ENCODE peak calls at places on chromosomes 3 and 15, in ten cellular contexts. One of them, this sample, is unnamed.

GRCh38 chr15:47475336-47475735 is 242.0 kb upstream of the SEMA6D start:
- DNase-seq in Panc1: no peak
- DNase-seq in NT2/D1: no peak
- DNase-seq in tibial artery: no peak
- DNase-seq in right cardiac atrium: no peak
- DNase-seq in cardiac muscle cell: no peak
- DNase-seq in left ventricle myocardium inferior: no peak
- DNase-seq in GM12878: no peak
- DNase-seq in upper lobe of right lung: no peak
- DNase-seq in heart right ventricle: no peak
- DNase-seq in this sample: no peak

GRCh38 chr3:37287776-37288175 is 113.4 kb upstream of the LRRFIP2 start:
- DNase-seq in right cardiac atrium: no peak
- DNase-seq in upper lobe of right lung: no peak
- DNase-seq in GM12878: no peak
- DNase-seq in NT2/D1: no peak
- DNase-seq in left ventricle myocardium inferior: no peak
- DNase-seq in tibial artery: no peak
- DNase-seq in Panc1: no peak
- DNase-seq in cardiac muscle cell: no peak
- DNase-seq in heart right ventricle: no peak
- DNase-seq in this sample: no peak

GRCh38 chr3:61875073-61875472 is 313.7 kb downstream of the PTPRG start:
- DNase-seq in Panc1: no peak
- DNase-seq in NT2/D1: peak; percentile 60
- DNase-seq in upper lobe of right lung: no peak
- DNase-seq in GM12878: no peak
- DNase-seq in cardiac muscle cell: peak; percentile 70
- DNase-seq in left ventricle myocardium inferior: no peak
- DNase-seq in right cardiac atrium: no peak
- DNase-seq in tibial artery: no peak
- DNase-seq in heart right ventricle: no peak
- DNase-seq in this sample: no peak

GRCh38 chr15:45471151-45471550 is 51.4 kb downstream of the SLC30A4 start:
- DNase-seq in tibial artery: no peak
- DNase-seq in cardiac muscle cell: no peak
- DNase-seq in right cardiac atrium: no peak
- DNase-seq in left ventricle myocardium inferior: no peak
- DNase-seq in NT2/D1: no peak
- DNase-seq in upper lobe of right lung: no peak
- DNase-seq in Panc1: no peak
- DNase-seq in heart right ventricle: no peak
- DNase-seq in GM12878: no peak
- DNase-seq in this sample: no peak

GRCh38 chr15:76401285-76401684 is 64.7 kb downstream of the ISL2 start:
- DNase-seq in NT2/D1: no peak
- DNase-seq in cardiac muscle cell: peak; percentile 4
- DNase-seq in Panc1: no peak
- DNase-seq in tibial artery: no peak
- DNase-seq in right cardiac atrium: no peak
- DNase-seq in upper lobe of right lung: no peak
- DNase-seq in heart right ventricle: no peak
- DNase-seq in GM12878: no peak
- DNase-seq in left ventricle myocardium inferior: no peak
- DNase-seq in this sample: no peak

GRCh38 chr3:181009225-181009624 is 19.7 kb upstream of the DNAJC19 start:
- DNase-seq in NT2/D1: no peak
- DNase-seq in cardiac muscle cell: no peak
- DNase-seq in right cardiac atrium: no peak
- DNase-seq in GM12878: no peak
- DNase-seq in heart right ventricle: no peak
- DNase-seq in upper lobe of right lung: no peak
- DNase-seq in Panc1: no peak
- DNase-seq in tibial artery: no peak
- DNase-seq in left ventricle myocardium inferior: no peak
- DNase-seq in this sample: no peak

GRCh38 chr3:53229171-53229570 is 26.7 kb downstream of the TKT start:
- DNase-seq in heart right ventricle: no peak
- DNase-seq in GM12878: no peak
- DNase-seq in cardiac muscle cell: no peak
- DNase-seq in Panc1: no peak
- DNase-seq in right cardiac atrium: peak; percentile 15
- DNase-seq in tibial artery: no peak
- DNase-seq in NT2/D1: no peak
- DNase-seq in upper lobe of right lung: peak; percentile 32
- DNase-seq in left ventricle myocardium inferior: no peak
- DNase-seq in this sample: no peak

GRCh38 chr3:45191924-45192417 is 34.1 kb downstream of the TMEM158 start:
- DNase-seq in GM12878: no peak
- DNase-seq in NT2/D1: no peak
- DNase-seq in tibial artery: no peak
- DNase-seq in right cardiac atrium: no peak
- DNase-seq in cardiac muscle cell: no peak
- DNase-seq in left ventricle myocardium inferior: no peak
- DNase-seq in Panc1: no peak
- DNase-seq in upper lobe of right lung: no peak
- DNase-seq in heart right ventricle: no peak
- DNase-seq in this sample: no peak

GRCh38 chr15:42858999-42859789 is 61.4 kb downstream of the TTBK2 start:
- DNase-seq in NT2/D1: no peak
- DNase-seq in tibial artery: no peak
- DNase-seq in left ventricle myocardium inferior: no peak
- DNase-seq in upper lobe of right lung: no peak
- DNase-seq in cardiac muscle cell: no peak
- DNase-seq in right cardiac atrium: no peak
- DNase-seq in Panc1: no peak
- DNase-seq in GM12878: no peak
- DNase-seq in heart right ventricle: no peak
- DNase-seq in this sample: no peak

GRCh38 chr3:106518516-106518915 is 649.7 kb upstream of the CBLB start:
- DNase-seq in GM12878: no peak
- DNase-seq in right cardiac atrium: no peak
- DNase-seq in heart right ventricle: no peak
- DNase-seq in tibial artery: no peak
- DNase-seq in left ventricle myocardium inferior: no peak
- DNase-seq in upper lobe of right lung: no peak
- DNase-seq in Panc1: no peak
- DNase-seq in NT2/D1: no peak
- DNase-seq in cardiac muscle cell: peak; percentile 28
- DNase-seq in this sample: no peak

GRCh38 chr3:29071077-29071634 is 209.7 kb upstream of the RBMS3 start:
- DNase-seq in left ventricle myocardium inferior: no peak
- DNase-seq in tibial artery: no peak
- DNase-seq in heart right ventricle: no peak
- DNase-seq in GM12878: no peak
- DNase-seq in upper lobe of right lung: no peak
- DNase-seq in NT2/D1: no peak
- DNase-seq in Panc1: no peak
- DNase-seq in cardiac muscle cell: peak; percentile 16
- DNase-seq in right cardiac atrium: no peak
- DNase-seq in this sample: no peak

GRCh38 chr3:84959470-84960380 is 936 bp downstream of the CADM2 start:
- DNase-seq in tibial artery: no peak
- DNase-seq in GM12878: no peak
- DNase-seq in NT2/D1: peak; percentile 46
- DNase-seq in right cardiac atrium: no peak
- DNase-seq in Panc1: no peak
- DNase-seq in cardiac muscle cell: no peak
- DNase-seq in upper lobe of right lung: no peak
- DNase-seq in left ventricle myocardium inferior: no peak
- DNase-seq in heart right ventricle: no peak
- DNase-seq in this sample: no peak

GRCh38 chr3:134771962-134772361 is 23.1 kb upstream of the EPHB1 start:
- DNase-seq in cardiac muscle cell: no peak
- DNase-seq in left ventricle myocardium inferior: no peak
- DNase-seq in upper lobe of right lung: no peak
- DNase-seq in NT2/D1: no peak
- DNase-seq in right cardiac atrium: no peak
- DNase-seq in Panc1: no peak
- DNase-seq in GM12878: no peak
- DNase-seq in heart right ventricle: no peak
- DNase-seq in tibial artery: no peak
- DNase-seq in this sample: no peak

GRCh38 chr3:161552984-161553383 is 56.4 kb downstream of the OTOL1 start:
- DNase-seq in NT2/D1: no peak
- DNase-seq in tibial artery: no peak
- DNase-seq in Panc1: no peak
- DNase-seq in right cardiac atrium: no peak
- DNase-seq in GM12878: no peak
- DNase-seq in cardiac muscle cell: no peak
- DNase-seq in upper lobe of right lung: no peak
- DNase-seq in heart right ventricle: no peak
- DNase-seq in left ventricle myocardium inferior: no peak
- DNase-seq in this sample: no peak

GRCh38 chr3:126350502-126351085 is 6.6 kb downstream of the KLF15 start:
- DNase-seq in upper lobe of right lung: peak; percentile 42
- DNase-seq in heart right ventricle: no peak
- DNase-seq in GM12878: no peak
- DNase-seq in Panc1: no peak
- DNase-seq in right cardiac atrium: peak; percentile 6
- DNase-seq in tibial artery: peak; percentile 18
- DNase-seq in NT2/D1: no peak
- DNase-seq in left ventricle myocardium inferior: no peak
- DNase-seq in cardiac muscle cell: no peak
- DNase-seq in this sample: peak; percentile 44

GRCh38 chr3:171454026-171454425 is 6.2 kb downstream of the TNIK start:
- DNase-seq in NT2/D1: no peak
- DNase-seq in GM12878: no peak
- DNase-seq in left ventricle myocardium inferior: no peak
- DNase-seq in cardiac muscle cell: no peak
- DNase-seq in right cardiac atrium: no peak
- DNase-seq in Panc1: no peak
- DNase-seq in tibial artery: no peak
- DNase-seq in heart right ventricle: no peak
- DNase-seq in upper lobe of right lung: no peak
- DNase-seq in this sample: no peak

DNA sequence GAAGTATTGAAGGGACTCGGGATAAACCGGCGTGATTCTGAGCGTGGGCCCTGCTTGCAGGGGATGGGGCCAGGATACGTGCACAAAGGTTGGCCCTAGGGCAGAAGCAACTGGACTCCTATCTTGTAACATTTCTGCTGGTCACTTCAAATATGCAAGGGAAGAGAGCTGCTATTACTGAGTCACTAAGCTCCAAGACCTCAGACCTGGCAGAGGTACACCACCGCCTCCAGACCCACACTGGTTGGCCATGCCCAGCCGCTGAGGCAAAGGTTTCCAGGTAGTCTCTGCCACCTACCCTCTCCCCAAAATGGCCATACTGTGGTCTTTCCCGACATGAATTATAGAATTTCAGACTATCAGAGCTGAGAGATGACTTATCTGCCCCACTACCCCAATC is 13.4 kb upstream of the STRA6 start:
- DNase-seq in heart right ventricle: no peak
- DNase-seq in left ventricle myocardium inferior: no peak
- DNase-seq in right cardiac atrium: no peak
- DNase-seq in NT2/D1: no peak
- DNase-seq in tibial artery: no peak
- DNase-seq in Panc1: no peak
- DNase-seq in upper lobe of right lung: no peak
- DNase-seq in cardiac muscle cell: no peak
- DNase-seq in GM12878: no peak
- DNase-seq in this sample: no peak
- H3K4me1 ChIP-seq in heart right ventricle: peaks cover 13% of the 10 kb centered on the region
- H3K4me1 ChIP-seq in left ventricle myocardium inferior: no peaks in the 10 kb centered on the region
- H3K4me1 ChIP-seq in right cardiac atrium: peaks cover 4% of the 10 kb centered on the region
- H3K4me1 ChIP-seq in NT2/D1: peaks cover 42% of the 10 kb centered on the region
- H3K4me1 ChIP-seq in tibial artery: no peaks in the 10 kb centered on the region
- H3K4me1 ChIP-seq in Panc1: no peaks in the 10 kb centered on the region
- H3K4me1 ChIP-seq in upper lobe of right lung: no peaks in the 10 kb centered on the region
- H3K4me1 ChIP-seq in cardiac muscle cell: peaks cover 44% of the 10 kb centered on the region
- H3K4me1 ChIP-seq in GM12878: peaks cover 33% of the 10 kb centered on the region
- H3K4me1 ChIP-seq in this sample: no peaks in the 10 kb centered on the region

GRCh38 chr15:83734487-83734886 is 80.6 kb downstream of the ADAMTSL3 start:
- DNase-seq in cardiac muscle cell: peak; percentile 27
- DNase-seq in tibial artery: no peak
- DNase-seq in GM12878: no peak
- DNase-seq in heart right ventricle: no peak
- DNase-seq in NT2/D1: no peak
- DNase-seq in Panc1: no peak
- DNase-seq in upper lobe of right lung: no peak
- DNase-seq in right cardiac atrium: no peak
- DNase-seq in left ventricle myocardium inferior: no peak
- DNase-seq in this sample: no peak

GRCh38 chr15:83733691-83734090 is 79.8 kb downstream of the ADAMTSL3 start:
- DNase-seq in tibial artery: no peak
- DNase-seq in GM12878: no peak
- DNase-seq in right cardiac atrium: no peak
- DNase-seq in left ventricle myocardium inferior: no peak
- DNase-seq in heart right ventricle: no peak
- DNase-seq in Panc1: no peak
- DNase-seq in cardiac muscle cell: no peak
- DNase-seq in upper lobe of right lung: no peak
- DNase-seq in NT2/D1: no peak
- DNase-seq in this sample: no peak

GRCh38 chr15:83739629-83740028 is 85.7 kb downstream of the ADAMTSL3 start:
- DNase-seq in left ventricle myocardium inferior: no peak
- DNase-seq in heart right ventricle: no peak
- DNase-seq in Panc1: no peak
- DNase-seq in right cardiac atrium: no peak
- DNase-seq in NT2/D1: no peak
- DNase-seq in GM12878: no peak
- DNase-seq in cardiac muscle cell: no peak
- DNase-seq in tibial artery: no peak
- DNase-seq in upper lobe of right lung: no peak
- DNase-seq in this sample: no peak
- H3K4me3 ChIP-seq in left ventricle myocardium inferior: no peak overlapping the region
- H3K4me3 ChIP-seq in heart right ventricle: no peak overlapping the region
- H3K4me3 ChIP-seq in Panc1: no peak overlapping the region
- H3K4me3 ChIP-seq in right cardiac atrium: no peak overlapping the region
- H3K4me3 ChIP-seq in NT2/D1: no peak overlapping the region
- H3K4me3 ChIP-seq in GM12878: no peak overlapping the region
- H3K4me3 ChIP-seq in cardiac muscle cell: no peak overlapping the region
- H3K4me3 ChIP-seq in tibial artery: no peak overlapping the region
- H3K4me3 ChIP-seq in upper lobe of right lung: no peak overlapping the region
- H3K4me3 ChIP-seq in this sample: no peak overlapping the region

GRCh38 chr3:32848215-32848614 is 30.4 kb downstream of the TRIM71 start:
- DNase-seq in right cardiac atrium: no peak
- DNase-seq in GM12878: no peak
- DNase-seq in heart right ventricle: no peak
- DNase-seq in left ventricle myocardium inferior: no peak
- DNase-seq in Panc1: no peak
- DNase-seq in NT2/D1: no peak
- DNase-seq in tibial artery: no peak
- DNase-seq in cardiac muscle cell: peak; percentile 38
- DNase-seq in upper lobe of right lung: no peak
- DNase-seq in this sample: no peak
- H3K4me1 ChIP-seq in right cardiac atrium: peaks cover 2% of the 10 kb centered on the region
- H3K4me1 ChIP-seq in GM12878: no peaks in the 10 kb centered on the region
- H3K4me1 ChIP-seq in heart right ventricle: peaks cover 12% of the 10 kb centered on the region
- H3K4me1 ChIP-seq in left ventricle myocardium inferior: peaks cover 12% of the 10 kb centered on the region
- H3K4me1 ChIP-seq in Panc1: no peaks in the 10 kb centered on the region
- H3K4me1 ChIP-seq in NT2/D1: peaks cover 6% of the 10 kb centered on the region
- H3K4me1 ChIP-seq in tibial artery: no peaks in the 10 kb centered on the region
- H3K4me1 ChIP-seq in cardiac muscle cell: peaks cover 61% of the 10 kb centered on the region
- H3K4me1 ChIP-seq in upper lobe of right lung: peaks cover 6% of the 10 kb centered on the region
- H3K4me1 ChIP-seq in this sample: no peaks in the 10 kb centered on the region

DNA sequence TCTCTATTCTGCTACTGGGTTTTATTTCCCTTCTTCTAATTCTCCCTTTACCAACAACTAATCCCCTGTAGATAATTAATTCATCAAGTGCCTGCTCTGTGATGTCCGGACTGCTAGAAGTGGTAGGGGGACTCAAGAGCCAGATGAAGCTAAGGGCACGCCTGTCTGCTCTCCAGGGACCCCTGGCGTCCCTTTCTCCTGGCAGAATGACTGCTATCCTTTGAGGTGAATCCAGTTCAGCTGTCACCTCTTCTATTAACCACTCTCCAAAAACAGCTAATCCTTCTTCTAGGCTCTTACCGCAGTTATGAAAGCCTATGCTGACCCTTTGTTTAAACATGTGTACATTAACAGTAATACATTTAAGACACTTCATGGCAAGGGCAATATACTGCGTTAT is 1.4 kb upstream of the CHRNA7 start:
- DNase-seq in Panc1: no peak
- DNase-seq in heart right ventricle: no peak
- DNase-seq in left ventricle myocardium inferior: no peak
- DNase-seq in GM12878: no peak
- DNase-seq in NT2/D1: no peak
- DNase-seq in right cardiac atrium: no peak
- DNase-seq in tibial artery: no peak
- DNase-seq in upper lobe of right lung: no peak
- DNase-seq in cardiac muscle cell: no peak
- DNase-seq in this sample: no peak
- H3K4me3 ChIP-seq in Panc1: no peak overlapping the region
- H3K4me3 ChIP-seq in heart right ventricle: no peak overlapping the region
- H3K4me3 ChIP-seq in left ventricle myocardium inferior: no peak overlapping the region
- H3K4me3 ChIP-seq in GM12878: no peak overlapping the region
- H3K4me3 ChIP-seq in NT2/D1: peak overlapping the region; percentile 63
- H3K4me3 ChIP-seq in right cardiac atrium: peak overlapping the region; percentile 65
- H3K4me3 ChIP-seq in tibial artery: no peak overlapping the region
- H3K4me3 ChIP-seq in upper lobe of right lung: no peak overlapping the region
- H3K4me3 ChIP-seq in cardiac muscle cell: peak overlapping the region; percentile 82
- H3K4me3 ChIP-seq in this sample: peak overlapping the region; percentile 83